ENCODE peak calls at places on chromosomes 11 and 22, in nine cellular contexts. One of them, this sample, is unnamed.

GRCh38 chr22:30150212-30150611 is 69.9 kb downstream of the HORMAD2 start:
- DNase-seq in transverse colon: no peak
- DNase-seq in Calu3: no peak
- DNase-seq in GM06990: no peak
- DNase-seq in mucosa of descending colon: no peak
- DNase-seq in GM12865: no peak
- DNase-seq in IMR-90: no peak
- DNase-seq in endothelial cell of umbilical vein: no peak
- DNase-seq in hepatocyte: no peak
- DNase-seq in this sample: no peak

GRCh38 chr11:104402812-104403521 is 239.0 kb upstream of the PDGFD start:
- DNase-seq in endothelial cell of umbilical vein: no peak
- DNase-seq in hepatocyte: no peak
- DNase-seq in GM06990: no peak
- DNase-seq in transverse colon: no peak
- DNase-seq in IMR-90: no peak
- DNase-seq in mucosa of descending colon: no peak
- DNase-seq in GM12865: no peak
- DNase-seq in Calu3: peak; percentile 0
- DNase-seq in this sample: no peak

GRCh38 chr11:117704416-117705150 is 92.4 kb downstream of the DSCAML1 start:
- DNase-seq in Calu3: no peak
- DNase-seq in hepatocyte: no peak
- DNase-seq in GM06990: no peak
- DNase-seq in IMR-90: no peak
- DNase-seq in GM12865: no peak
- DNase-seq in mucosa of descending colon: no peak
- DNase-seq in endothelial cell of umbilical vein: no peak
- DNase-seq in transverse colon: no peak
- DNase-seq in this sample: no peak

GRCh38 chr11:76839326-76839725 is 21.4 kb upstream of the ACER3 start:
- DNase-seq in hepatocyte: peak; percentile 65
- DNase-seq in IMR-90: no peak
- DNase-seq in endothelial cell of umbilical vein: peak; percentile 40
- DNase-seq in GM06990: no peak
- DNase-seq in transverse colon: peak; percentile 57
- DNase-seq in GM12865: no peak
- DNase-seq in Calu3: no peak
- DNase-seq in mucosa of descending colon: no peak
- DNase-seq in this sample: no peak

GRCh38 chr11:88886796-88887195 is 179.0 kb downstream of the GRM5 start:
- DNase-seq in hepatocyte: peak; percentile 21
- DNase-seq in transverse colon: peak; percentile 11
- DNase-seq in endothelial cell of umbilical vein: peak; percentile 39
- DNase-seq in mucosa of descending colon: no peak
- DNase-seq in IMR-90: peak; percentile 46
- DNase-seq in Calu3: peak; percentile 30
- DNase-seq in GM06990: no peak
- DNase-seq in GM12865: peak; percentile 67
- DNase-seq in this sample: peak; percentile 6

GRCh38 chr11:58963551-58964075 is 24.3 kb downstream of the GLYATL1 start:
- DNase-seq in IMR-90: peak; percentile 59
- DNase-seq in hepatocyte: peak; percentile 75
- DNase-seq in mucosa of descending colon: peak; percentile 42
- DNase-seq in Calu3: peak; percentile 10
- DNase-seq in GM06990: no peak
- DNase-seq in endothelial cell of umbilical vein: no peak
- DNase-seq in GM12865: peak; percentile 13
- DNase-seq in transverse colon: no peak
- DNase-seq in this sample: no peak

GRCh38 chr11:117332843-117333242 is 5.2 kb downstream of the CEP164 start:
- DNase-seq in IMR-90: no peak
- DNase-seq in endothelial cell of umbilical vein: no peak
- DNase-seq in hepatocyte: no peak
- DNase-seq in GM06990: no peak
- DNase-seq in GM12865: no peak
- DNase-seq in Calu3: no peak
- DNase-seq in mucosa of descending colon: no peak
- DNase-seq in transverse colon: no peak
- DNase-seq in this sample: no peak

GRCh38 chr22:32355760-32356159 is 1.9 kb upstream of the RFPL3 start:
- DNase-seq in mucosa of descending colon: no peak
- DNase-seq in transverse colon: no peak
- DNase-seq in hepatocyte: peak; percentile 35
- DNase-seq in endothelial cell of umbilical vein: no peak
- DNase-seq in IMR-90: no peak
- DNase-seq in GM06990: no peak
- DNase-seq in GM12865: no peak
- DNase-seq in Calu3: peak; percentile 36
- DNase-seq in this sample: no peak

GRCh38 chr22:46963672-46964545 is 201.5 kb downstream of the TBC1D22A start:
- DNase-seq in Calu3: no peak
- DNase-seq in transverse colon: no peak
- DNase-seq in GM12865: no peak
- DNase-seq in IMR-90: no peak
- DNase-seq in mucosa of descending colon: no peak
- DNase-seq in GM06990: no peak
- DNase-seq in endothelial cell of umbilical vein: peak; percentile 41
- DNase-seq in hepatocyte: no peak
- DNase-seq in this sample: no peak

GRCh38 chr11:47783087-47783610 is 16.0 kb upstream of the FNBP4 start:
- DNase-seq in Calu3: no peak
- DNase-seq in hepatocyte: no peak
- DNase-seq in IMR-90: no peak
- DNase-seq in endothelial cell of umbilical vein: peak; percentile 19
- DNase-seq in transverse colon: no peak
- DNase-seq in mucosa of descending colon: no peak
- DNase-seq in GM12865: no peak
- DNase-seq in GM06990: no peak
- DNase-seq in this sample: no peak

GRCh38 chr11:129576652-129577051 is 201.0 kb downstream of the BARX2 start:
- DNase-seq in GM12865: no peak
- DNase-seq in hepatocyte: no peak
- DNase-seq in IMR-90: no peak
- DNase-seq in GM06990: no peak
- DNase-seq in mucosa of descending colon: no peak
- DNase-seq in transverse colon: no peak
- DNase-seq in Calu3: no peak
- DNase-seq in endothelial cell of umbilical vein: no peak
- DNase-seq in this sample: no peak

GRCh38 chr11:94877446-94878200 is 95.7 kb downstream of the CWC15 start:
- DNase-seq in IMR-90: no peak
- DNase-seq in GM12865: no peak
- DNase-seq in GM06990: no peak
- DNase-seq in endothelial cell of umbilical vein: no peak
- DNase-seq in Calu3: no peak
- DNase-seq in transverse colon: no peak
- DNase-seq in mucosa of descending colon: no peak
- DNase-seq in hepatocyte: no peak
- DNase-seq in this sample: no peak

GRCh38 chr11:94876222-94876621 is 97.1 kb downstream of the CWC15 start:
- DNase-seq in IMR-90: no peak
- DNase-seq in hepatocyte: no peak
- DNase-seq in GM06990: no peak
- DNase-seq in GM12865: no peak
- DNase-seq in Calu3: no peak
- DNase-seq in transverse colon: no peak
- DNase-seq in endothelial cell of umbilical vein: no peak
- DNase-seq in mucosa of descending colon: no peak
- DNase-seq in this sample: no peak

GRCh38 chr11:94879006-94879405 is 94.3 kb downstream of the CWC15 start:
- DNase-seq in transverse colon: no peak
- DNase-seq in endothelial cell of umbilical vein: no peak
- DNase-seq in GM12865: no peak
- DNase-seq in hepatocyte: no peak
- DNase-seq in GM06990: no peak
- DNase-seq in Calu3: no peak
- DNase-seq in IMR-90: no peak
- DNase-seq in mucosa of descending colon: no peak
- DNase-seq in this sample: no peak

GRCh38 chr11:94873910-94874575 is 99.3 kb downstream of the CWC15 start:
- DNase-seq in endothelial cell of umbilical vein: no peak
- DNase-seq in transverse colon: no peak
- DNase-seq in Calu3: no peak
- DNase-seq in GM06990: no peak
- DNase-seq in GM12865: no peak
- DNase-seq in mucosa of descending colon: no peak
- DNase-seq in IMR-90: no peak
- DNase-seq in hepatocyte: no peak
- DNase-seq in this sample: no peak

GRCh38 chr11:94876645-94877445 is 96.5 kb downstream of the CWC15 start:
- DNase-seq in hepatocyte: peak; percentile 87
- DNase-seq in transverse colon: peak; percentile 60
- DNase-seq in Calu3: peak; percentile 49
- DNase-seq in GM12865: peak; percentile 46
- DNase-seq in mucosa of descending colon: peak; percentile 62
- DNase-seq in GM06990: no peak
- DNase-seq in IMR-90: peak; percentile 98
- DNase-seq in endothelial cell of umbilical vein: peak; percentile 94
- DNase-seq in this sample: peak; percentile 79
- TF ChIP-seq CTCF in hepatocyte: peak; percentile 29
- TF ChIP-seq CTCF in transverse colon: peak; percentile 5
- TF ChIP-seq CTCF in Calu3: no peak
- TF ChIP-seq CTCF in GM12865: no peak
- TF ChIP-seq CTCF in mucosa of descending colon: no peak
- TF ChIP-seq CTCF in GM06990: no peak
- TF ChIP-seq CTCF in IMR-90: peak; percentile 52
- TF ChIP-seq CTCF in endothelial cell of umbilical vein: peak; percentile 28
- TF ChIP-seq CTCF in this sample: peak; percentile 46

GRCh38 chr11:128098840-128099239 is 488.5 kb downstream of the ETS1 start:
- DNase-seq in GM12865: no peak
- DNase-seq in mucosa of descending colon: no peak
- DNase-seq in transverse colon: no peak
- DNase-seq in endothelial cell of umbilical vein: no peak
- DNase-seq in hepatocyte: no peak
- DNase-seq in GM06990: no peak
- DNase-seq in IMR-90: no peak
- DNase-seq in Calu3: no peak
- DNase-seq in this sample: no peak

GRCh38 chr11:128093689-128094088 is 493.7 kb downstream of the ETS1 start:
- DNase-seq in Calu3: no peak
- DNase-seq in mucosa of descending colon: no peak
- DNase-seq in IMR-90: no peak
- DNase-seq in hepatocyte: no peak
- DNase-seq in GM12865: no peak
- DNase-seq in endothelial cell of umbilical vein: no peak
- DNase-seq in GM06990: no peak
- DNase-seq in transverse colon: no peak
- DNase-seq in this sample: no peak

GRCh38 chr11:128089962-128090361 is 497.4 kb downstream of the ETS1 start:
- DNase-seq in transverse colon: no peak
- DNase-seq in GM12865: no peak
- DNase-seq in endothelial cell of umbilical vein: no peak
- DNase-seq in mucosa of descending colon: no peak
- DNase-seq in GM06990: no peak
- DNase-seq in IMR-90: no peak
- DNase-seq in Calu3: no peak
- DNase-seq in hepatocyte: no peak
- DNase-seq in this sample: no peak

GRCh38 chr11:128095459-128096096 is 491.8 kb downstream of the ETS1 start:
- DNase-seq in transverse colon: no peak
- DNase-seq in GM12865: no peak
- DNase-seq in GM06990: no peak
- DNase-seq in mucosa of descending colon: no peak
- DNase-seq in hepatocyte: no peak
- DNase-seq in endothelial cell of umbilical vein: peak; percentile 95
- DNase-seq in IMR-90: peak; percentile 76
- DNase-seq in Calu3: peak; percentile 20
- DNase-seq in this sample: no peak
- TF ChIP-seq CTCF in transverse colon: no peak
- TF ChIP-seq CTCF in GM12865: no peak
- TF ChIP-seq CTCF in GM06990: peak; percentile 45
- TF ChIP-seq CTCF in mucosa of descending colon: no peak
- TF ChIP-seq CTCF in hepatocyte: no peak
- TF ChIP-seq CTCF in endothelial cell of umbilical vein: peak; percentile 28
- TF ChIP-seq CTCF in IMR-90: no peak
- TF ChIP-seq CTCF in Calu3: no peak
- TF ChIP-seq CTCF in this sample: no peak

DNA sequence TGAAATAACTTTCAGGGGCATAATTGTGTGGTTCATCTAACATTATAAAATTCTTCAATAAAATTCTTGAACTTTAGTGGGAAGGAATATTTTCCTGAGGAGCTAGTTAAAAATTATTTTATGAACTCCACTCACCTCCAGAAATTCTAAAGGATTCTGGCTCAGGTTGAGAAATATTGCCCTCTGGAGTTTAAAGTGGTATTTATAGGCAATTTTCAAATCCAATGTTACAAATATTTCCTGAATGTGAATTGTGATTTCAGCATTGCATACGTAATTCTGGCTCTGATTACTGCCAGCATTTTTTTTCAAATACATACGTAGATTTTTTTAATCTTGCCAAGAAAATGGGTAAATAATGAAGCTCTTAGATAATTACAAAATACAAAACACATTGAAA is 598.2 kb upstream of the ANO3 start:
- DNase-seq in transverse colon: no peak
- DNase-seq in hepatocyte: no peak
- DNase-seq in IMR-90: no peak
- DNase-seq in Calu3: no peak
- DNase-seq in mucosa of descending colon: no peak
- DNase-seq in endothelial cell of umbilical vein: no peak
- DNase-seq in GM06990: no peak
- DNase-seq in GM12865: no peak
- DNase-seq in this sample: no peak
- TF ChIP-seq CTCF in transverse colon: no peak
- TF ChIP-seq CTCF in hepatocyte: peak; percentile 40
- TF ChIP-seq CTCF in IMR-90: peak; percentile 17
- TF ChIP-seq CTCF in Calu3: no peak
- TF ChIP-seq CTCF in mucosa of descending colon: no peak
- TF ChIP-seq CTCF in endothelial cell of umbilical vein: no peak
- TF ChIP-seq CTCF in GM06990: no peak
- TF ChIP-seq CTCF in GM12865: no peak
- TF ChIP-seq CTCF in this sample: no peak

GRCh38 chr11:19644316-19644715 is 68.3 kb upstream of the NAV2 start:
- DNase-seq in Calu3: no peak
- DNase-seq in GM12865: no peak
- DNase-seq in GM06990: no peak
- DNase-seq in endothelial cell of umbilical vein: no peak
- DNase-seq in transverse colon: no peak
- DNase-seq in mucosa of descending colon: no peak
- DNase-seq in hepatocyte: no peak
- DNase-seq in IMR-90: no peak
- DNase-seq in this sample: no peak

GRCh38 chr11:19646308-19646707 is 66.3 kb upstream of the NAV2 start:
- DNase-seq in Calu3: no peak
- DNase-seq in GM12865: no peak
- DNase-seq in endothelial cell of umbilical vein: no peak
- DNase-seq in IMR-90: peak; percentile 30
- DNase-seq in mucosa of descending colon: no peak
- DNase-seq in transverse colon: no peak
- DNase-seq in hepatocyte: no peak
- DNase-seq in GM06990: no peak
- DNase-seq in this sample: no peak

GRCh38 chr11:19650929-19651487 is 61.6 kb upstream of the NAV2 start:
- DNase-seq in GM12865: no peak
- DNase-seq in GM06990: no peak
- DNase-seq in mucosa of descending colon: no peak
- DNase-seq in hepatocyte: no peak
- DNase-seq in IMR-90: no peak
- DNase-seq in transverse colon: no peak
- DNase-seq in Calu3: no peak
- DNase-seq in endothelial cell of umbilical vein: no peak
- DNase-seq in this sample: no peak

GRCh38 chr11:19648321-19648720 is 64.3 kb upstream of the NAV2 start:
- DNase-seq in endothelial cell of umbilical vein: no peak
- DNase-seq in mucosa of descending colon: no peak
- DNase-seq in GM06990: no peak
- DNase-seq in IMR-90: no peak
- DNase-seq in GM12865: no peak
- DNase-seq in hepatocyte: no peak
- DNase-seq in Calu3: no peak
- DNase-seq in transverse colon: no peak
- DNase-seq in this sample: no peak

GRCh38 chr11:19646921-19647320 is 65.7 kb upstream of the NAV2 start:
- DNase-seq in GM06990: no peak
- DNase-seq in Calu3: no peak
- DNase-seq in endothelial cell of umbilical vein: no peak
- DNase-seq in GM12865: no peak
- DNase-seq in IMR-90: peak; percentile 93
- DNase-seq in mucosa of descending colon: no peak
- DNase-seq in transverse colon: no peak
- DNase-seq in hepatocyte: no peak
- DNase-seq in this sample: no peak
- TF ChIP-seq CTCF in GM06990: no peak
- TF ChIP-seq CTCF in Calu3: no peak
- TF ChIP-seq CTCF in endothelial cell of umbilical vein: no peak
- TF ChIP-seq CTCF in GM12865: no peak
- TF ChIP-seq CTCF in IMR-90: no peak
- TF ChIP-seq CTCF in mucosa of descending colon: no peak
- TF ChIP-seq CTCF in transverse colon: no peak
- TF ChIP-seq CTCF in hepatocyte: no peak
- TF ChIP-seq CTCF in this sample: no peak

This sample was measured in GM10248.